ENCODE peak calls at places on chromosomes 1 and 21, in seven cellular contexts. A, Y, P, D, L, S and K are unnamed samples.

GRCh38 chr1:79859212-79859948 is 852.9 kb upstream of the ADGRL4 start:
- DNase-seq in Y (no peak), P (no peak), D (peak), S (peak), A (no peak), L (peak), K (peak)

GRCh38 chr21:34135330-34135729 is 62.0 kb downstream of the MRPS6 start:
- DNase-seq in S (no peak), P (no peak), D (no peak), L (no peak), Y (no peak), A (no peak), K (no peak)

GRCh38 chr1:22790232-22791008 is 79.8 kb downstream of the EPHB2 start:
- DNase-seq in A (peak), L (no peak), Y (peak), P (peak), D (no peak), S (no peak), K (no peak)

GRCh38 chr21:31354604-31355443 is 10.8 kb upstream of the TIAM1 start:
- DNase-seq in Y (no peak), A (no peak), P (peak), L (peak), D (peak), S (peak), K (no peak)

GRCh38 chr1:36115200-36115669 is 9.8 kb downstream of the COL8A2 start:
- DNase-seq in L (peak), S (no peak), Y (peak), P (peak), A (no peak), D (peak), K (no peak)

GRCh38 chr1:230067441-230067870 is 418 bp downstream of the GALNT2 start:
- DNase-seq in Y (peak), P (peak), S (no peak), D (no peak), A (peak), L (peak), K (peak)

GRCh38 chr1:228163004-228163753 is 2.4 kb upstream of the IBA57 start:
- DNase-seq in P (peak), L (no peak), S (peak), Y (no peak), D (no peak), A (peak), K (no peak)

GRCh38 chr1:56967900-56968832 is 2.4 kb upstream of the C8B start:
- DNase-seq in Y (peak), P (peak), D (peak), S (no peak), A (peak), L (peak), K (peak)

GRCh38 chr1:156752843-156753486 is 1.5 kb upstream of the HDGF start:
- DNase-seq in L (peak), P (no peak), Y (no peak), S (no peak), D (peak), A (no peak), K (no peak)
- TF ChIP-seq CTCF in L (no peak), P (no peak), Y (no peak), S (no peak), D (no peak), A (no peak), K (no peak)

DNA sequence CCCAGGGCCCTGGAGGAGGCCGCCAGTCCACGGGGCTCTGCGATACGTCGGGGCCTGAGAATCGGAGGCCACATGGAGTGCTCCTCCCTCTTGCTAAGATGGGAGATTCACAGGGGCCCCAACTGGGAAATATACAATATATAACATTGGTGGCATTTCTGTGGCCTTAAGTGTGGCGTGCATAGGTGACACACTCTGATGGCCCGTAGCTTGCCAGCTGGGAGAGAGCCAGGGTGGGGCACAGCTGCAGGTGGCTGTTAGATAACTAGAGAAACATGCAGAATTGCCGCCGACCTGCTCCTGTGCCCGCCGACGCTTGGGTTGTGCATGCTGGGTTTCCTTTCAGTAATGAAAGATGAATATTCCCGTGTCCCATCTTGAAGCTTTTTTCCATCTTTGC is 30.1 kb downstream of the UMODL1 start:
- DNase-seq in D (no peak), S (no peak), L (no peak), P (no peak), A (no peak), Y (no peak), K (no peak)
- H3K27ac ChIP-seq in D (no peak), S (no peak), L (no peak), P (no peak), A (no peak), Y (no peak), K (no peak)

GRCh38 chr1:55716151-55716550 is 501.0 kb upstream of the USP24 start:
- DNase-seq in D (peak), A (no peak), Y (no peak), S (no peak), P (no peak), L (peak), K (no peak)

GRCh38 chr1:55716610-55717009 is 501.4 kb upstream of the USP24 start:
- DNase-seq in P (no peak), Y (no peak), D (peak), S (no peak), L (peak), A (no peak), K (no peak)

GRCh38 chr1:55713516-55713915 is 498.4 kb upstream of the USP24 start:
- DNase-seq in D (no peak), A (no peak), Y (no peak), L (no peak), S (no peak), P (no peak), K (no peak)

GRCh38 chr1:55712148-55712547 is 497.0 kb upstream of the USP24 start:
- DNase-seq in L (peak), P (no peak), S (no peak), A (no peak), D (peak), Y (no peak), K (no peak)

GRCh38 chr1:55714230-55714629 is 499.1 kb upstream of the USP24 start:
- DNase-seq in S (no peak), A (no peak), P (no peak), Y (no peak), D (no peak), L (no peak), K (no peak)
- TF ChIP-seq CTCF in S (no peak), A (no peak), P (no peak), Y (no peak), D (no peak), L (no peak), K (no peak)

GRCh38 chr1:110690966-110691365 is 16.2 kb upstream of the KCNA3 start:
- DNase-seq in Y (no peak), L (no peak), A (no peak), D (no peak), S (no peak), P (no peak), K (no peak)
- H3K27ac ChIP-seq in Y (no peak), L (no peak), A (no peak), D (no peak), S (no peak), P (no peak), K (no peak)